ENCODE peak calls at places on chromosome X, in six cellular contexts. B is AG09309, N is OCI-LY7, K is GM23338, Q is transverse colon, P is Calu3. Y is an unnamed sample.

GRCh38 chrX:6498324-6498723 is 36.6 kb downstream of the VCX3A start:
- DNase-seq in K (no peak), Q (no peak), B (no peak), N (no peak), P (no peak), Y (no peak)

GRCh38 chrX:49844622-49845021 is 15.5 kb downstream of the PAGE4 start:
- DNase-seq in P (no peak), N (no peak), K (no peak), Q (no peak), B (no peak), Y (no peak)

GRCh38 chrX:112043997-112044396 is 38.6 kb downstream of the TRPC5 start:
- DNase-seq in Q (no peak), P (peak; percentile 5), K (peak; percentile 41), B (no peak), N (peak; percentile 2), Y (peak; percentile 5)

GRCh38 chrX:53433651-53434639 is at the start of gene HSD17B10:
- DNase-seq in Q (peak; percentile 92), B (no peak), K (peak; percentile 96), P (peak; percentile 93), N (peak; percentile 91), Y (peak; percentile 89)

GRCh38 chrX:123188081-123188480 is 4.0 kb downstream of the GRIA3 start:
- DNase-seq in K (no peak), P (no peak), N (no peak), B (no peak), Q (no peak), Y (no peak)

GRCh38 chrX:112819013-112819635 is 21.5 kb downstream of the AMOT start:
- DNase-seq in N (no peak), K (no peak), Q (no peak), B (peak; percentile 14), P (no peak), Y (no peak)

GRCh38 chrX:68090266-68090665 is 343.0 kb downstream of the OPHN1 start:
- DNase-seq in P (no peak), N (no peak), Q (no peak), B (no peak), K (peak; percentile 16), Y (no peak)

GRCh38 chrX:103423955-103424640 is 47.8 kb downstream of the BEX3 start:
- DNase-seq in K (peak; percentile 68), Q (no peak), N (no peak), P (no peak), B (no peak), Y (no peak)

GRCh38 chrX:124555036-124555595 is 208.8 kb downstream of the SH2D1A start:
- DNase-seq in N (no peak), K (no peak), B (no peak), P (no peak), Q (no peak), Y (no peak)

GRCh38 chrX:13250831-13251612 is 68.8 kb downstream of the ATXN3L start:
- DNase-seq in N (no peak), Q (no peak), K (no peak), B (peak; percentile 95), P (no peak), Y (no peak)

GRCh38 chrX:24332868-24333267 is 19.0 kb upstream of the SUPT20HL2 start:
- DNase-seq in N (no peak), K (no peak), B (no peak), Q (no peak), P (no peak), Y (no peak)

GRCh38 chrX:124362072-124362471 is 15.7 kb downstream of the SH2D1A start:
- DNase-seq in P (no peak), B (no peak), Q (no peak), K (no peak), N (no peak), Y (no peak)

GRCh38 chrX:53332204-53332603 is 50.8 kb upstream of the IQSEC2 start:
- DNase-seq in K (no peak), N (no peak), P (no peak), Q (no peak), B (no peak), Y (no peak)

GRCh38 chrX:134453631-134454030 is 6.3 kb upstream of the HPRT1 start:
- DNase-seq in K (no peak), N (peak; percentile 13), B (no peak), Q (peak; percentile 58), P (no peak), Y (no peak)

GRCh38 chrX:114508836-114509235 is 75.0 kb upstream of the HTR2C start:
- DNase-seq in Q (no peak), P (no peak), K (no peak), N (no peak), B (no peak), Y (no peak)

GRCh38 chrX:48531359-48531954 is 8.1 kb upstream of the TBC1D25 start:
- DNase-seq in P (peak; percentile 12), Q (no peak), N (no peak), B (peak; percentile 49), K (no peak), Y (no peak)

GRCh38 chrX:50200907-50201306 is at the start of gene AKAP4:
- DNase-seq in N (no peak), B (no peak), P (no peak), K (no peak), Q (no peak), Y (no peak)

GRCh38 chrX:55767100-55767499 is 49.6 kb downstream of the RRAGB start:
- DNase-seq in N (no peak), P (no peak), K (no peak), Q (no peak), B (no peak), Y (no peak)

GRCh38 chrX:23742174-23742692 is 843 bp downstream of the ACOT9 start:
- DNase-seq in K (peak; percentile 50), P (peak; percentile 13), Q (peak; percentile 31), N (peak; percentile 37), B (peak; percentile 55), Y (peak; percentile 6)

GRCh38 chrX:65508851-65509250 is 25.7 kb downstream of the LAS1L start:
- DNase-seq in N (no peak), P (no peak), Q (no peak), K (no peak), B (no peak), Y (no peak)

GRCh38 chrX:120308959-120309872 is 2.0 kb downstream of the TMEM255A start:
- DNase-seq in K (peak; percentile 80), P (peak; percentile 70), N (peak; percentile 73), B (no peak), Q (peak; percentile 61), Y (peak; percentile 56)
- TF ChIP-seq CTCF in K (peak; percentile 48), P (peak; percentile 39), N (peak; percentile 72), B (peak; percentile 26), Q (peak; percentile 46), Y (peak; percentile 29)

GRCh38 chrX:35728481-35728880 is 69.7 kb upstream of the MAGEB16 start:
- DNase-seq in K (peak; percentile 66), B (no peak), Q (no peak), P (no peak), N (no peak), Y (no peak)

GRCh38 chrX:35722128-35722527 is 76.0 kb upstream of the MAGEB16 start:
- DNase-seq in B (no peak), Q (no peak), N (no peak), P (no peak), K (no peak), Y (no peak)

DNA sequence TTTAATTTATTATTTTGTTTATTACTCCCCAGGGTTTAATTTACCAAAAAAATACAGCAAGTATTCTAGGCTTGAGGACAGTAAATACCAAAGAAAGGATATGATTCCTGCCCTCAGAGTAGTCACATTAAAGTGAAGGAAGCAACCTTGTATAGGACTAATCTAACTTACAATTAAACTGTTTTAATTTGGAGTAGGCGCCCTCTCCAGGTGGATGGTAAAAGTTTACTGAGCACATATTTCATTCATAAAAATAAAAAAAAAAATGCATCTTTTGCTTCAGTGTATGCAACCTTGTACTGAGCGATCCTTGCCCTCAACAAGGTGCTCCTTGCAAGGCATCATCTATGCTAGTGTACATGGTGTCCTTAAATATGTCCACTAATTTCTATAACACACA is 72.0 kb upstream of the MAGEB16 start:
- DNase-seq in P (peak; percentile 30), N (peak; percentile 10), Q (no peak), B (no peak), K (peak; percentile 2), Y (no peak)
- TF ChIP-seq CTCF in P (peak; percentile 18), N (peak; percentile 52), Q (no peak), B (no peak), K (no peak), Y (no peak)

GRCh38 chrX:17931855-17932254 is 70.8 kb upstream of the RAI2 start:
- DNase-seq in P (no peak), N (no peak), B (no peak), Q (no peak), K (peak; percentile 39), Y (no peak)

GRCh38 chrX:17933856-17934255 is 72.8 kb upstream of the RAI2 start:
- DNase-seq in Q (no peak), P (no peak), K (no peak), B (no peak), N (no peak), Y (no peak)

GRCh38 chrX:17932781-17933180 is 71.7 kb upstream of the RAI2 start:
- DNase-seq in P (no peak), Q (no peak), N (no peak), B (no peak), K (no peak), Y (no peak)

DNA sequence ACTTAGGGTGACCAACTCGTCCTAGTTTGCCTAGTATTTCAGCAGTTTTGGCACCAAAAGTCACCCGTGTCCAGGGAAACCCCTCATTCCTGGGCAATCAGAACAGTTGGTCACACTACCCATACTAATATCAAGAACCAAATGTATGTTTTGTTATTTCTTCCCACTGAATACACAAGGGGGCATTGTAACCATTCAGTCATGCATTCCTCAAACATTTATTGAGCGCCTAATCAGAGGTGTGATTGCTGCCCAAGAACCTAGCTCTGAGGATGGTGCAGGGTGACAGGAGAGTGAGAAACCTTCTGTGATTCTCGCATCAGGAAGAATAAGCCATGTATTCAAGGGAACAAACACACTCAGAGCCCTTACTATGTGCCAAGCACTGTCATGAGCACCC is 69.8 kb upstream of the RAI2 start:
- DNase-seq in B (no peak), K (peak; percentile 5), N (no peak), P (no peak), Q (no peak), Y (no peak)
- TF ChIP-seq CTCF in B (no peak), K (peak; percentile 32), N (no peak), P (no peak), Q (no peak), Y (no peak)

GRCh38 chrX:9438950-9439494 is 25.8 kb upstream of the TBL1X start:
- DNase-seq in Q (no peak), P (no peak), B (peak; percentile 3), K (no peak), N (no peak), Y (no peak)

GRCh38 chrX:9440116-9440844 is 24.6 kb upstream of the TBL1X start:
- DNase-seq in Q (no peak), N (no peak), B (no peak), P (no peak), K (no peak), Y (no peak)

GRCh38 chrX:9433596-9433995 is 31.3 kb upstream of the TBL1X start:
- DNase-seq in N (no peak), B (no peak), K (no peak), Q (no peak), P (no peak), Y (no peak)

GRCh38 chrX:9434151-9434550 is 30.7 kb upstream of the TBL1X start:
- DNase-seq in N (no peak), B (no peak), K (no peak), P (no peak), Q (no peak), Y (no peak)

DNA sequence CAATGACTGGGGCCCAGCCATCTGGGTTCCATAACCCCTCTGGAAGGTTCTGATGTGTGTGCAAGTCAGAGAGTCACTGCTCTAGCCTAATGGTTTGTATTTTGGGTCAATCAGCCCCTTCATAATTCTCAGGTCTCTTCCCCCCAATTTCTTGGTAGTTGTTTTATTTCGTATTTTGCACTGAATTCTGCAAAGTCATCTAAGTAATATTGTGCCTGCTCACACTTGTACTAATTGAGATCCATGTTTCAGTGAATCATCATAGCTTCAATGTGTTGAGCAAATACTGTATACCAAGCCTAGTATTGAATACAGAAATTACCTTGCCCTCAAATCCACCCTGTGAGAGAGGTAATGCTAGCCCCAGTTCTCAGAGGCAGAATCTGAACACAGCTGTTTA is 28.0 kb upstream of the TBL1X start:
- DNase-seq in Q (no peak), B (no peak), K (no peak), N (no peak), P (no peak), Y (no peak)
- TF ChIP-seq CTCF in Q (no peak), B (no peak), K (no peak), N (no peak), P (no peak), Y (no peak)